ENCODE peak calls at places on chromosomes 7 and 10, in four cellular contexts. I is GM23338, S is PC-3, Z is Karpas-422. J is an unnamed sample.
A peak's percentile ranks its signal among the peaks of the same experiment; 100 is the strongest.

GRCh38 chr7:128390871-128391565 is 18.8 kb downstream of the IMPDH1 start:
- DNase-seq in Z (no peak), I (no peak), S (no peak), J (no peak)

GRCh38 chr10:58473966-58474365 is 38.7 kb upstream of the BICC1 start:
- DNase-seq in S (peak; percentile 38), Z (no peak), I (no peak), J (no peak)

GRCh38 chr7:99860281-99861127 is 16.3 kb downstream of the OR2AE1 start:
- DNase-seq in I (no peak), S (peak; percentile 74), Z (peak; percentile 30), J (no peak)

GRCh38 chr10:80538481-80539185 is 931 bp downstream of the SH2D4B start:
- DNase-seq in Z (no peak), I (no peak), S (no peak), J (no peak)

GRCh38 chr7:148110097-148110868 is 480.3 kb upstream of the C7orf33 start:
- DNase-seq in I (no peak), S (peak; percentile 22), Z (no peak), J (no peak)

GRCh38 chr10:75528392-75528791 is 97.0 kb downstream of the LRMDA start:
- DNase-seq in I (no peak), S (no peak), Z (no peak), J (no peak)

GRCh38 chr7:135481600-135481979 is 28.3 kb downstream of the CNOT4 start:
- DNase-seq in S (no peak), Z (no peak), I (no peak), J (no peak)

GRCh38 chr7:39898867-39899266 is 51.2 kb upstream of the CDK13 start:
- DNase-seq in I (no peak), Z (no peak), S (no peak), J (no peak)

GRCh38 chr7:101926265-101926664 is 108.8 kb downstream of the CUX1 start:
- DNase-seq in Z (no peak), I (no peak), S (no peak), J (no peak)

GRCh38 chr10:8240861-8241260 is 186.4 kb downstream of the GATA3 start:
- DNase-seq in S (no peak), Z (no peak), I (no peak), J (no peak)

GRCh38 chr10:42690449-42691360 is 52.3 kb upstream of the ZNF33B start:
- DNase-seq in S (peak; percentile 34), I (peak; percentile 72), Z (peak; percentile 67), J (no peak)

GRCh38 chr7:134593530-134594392 is 44.9 kb downstream of the AKR1B15 start:
- DNase-seq in I (no peak), Z (no peak), S (peak; percentile 63), J (no peak)

GRCh38 chr7:91352091-91352490 is 87.9 kb downstream of the FZD1 start:
- DNase-seq in I (no peak), Z (no peak), S (no peak), J (no peak)

GRCh38 chr10:48604408-48605263 is at the start of gene ARHGAP22:
- DNase-seq in S (peak; percentile 63), I (peak; percentile 69), Z (peak; percentile 59), J (no peak)

GRCh38 chr7:44279286-44279685 is 46.1 kb downstream of the CAMK2B start:
- DNase-seq in S (no peak), Z (no peak), I (no peak), J (no peak)
- H3K9me2 ChIP-seq in S (no peaks in the 10 kb centered on the region), Z (no peaks in the 10 kb centered on the region), I (no peaks in the 10 kb centered on the region), J (no peaks in the 10 kb centered on the region)

GRCh38 chr7:605661-606450 is 86.2 kb upstream of the PDGFA start:
- DNase-seq in S (no peak), I (no peak), Z (no peak), J (no peak)
- H3K4me1 ChIP-seq in S (no peaks in the 10 kb centered on the region), I (no peaks in the 10 kb centered on the region), Z (peaks cover 3% of the 10 kb centered on the region), J (no peaks in the 10 kb centered on the region)

GRCh38 chr7:154978045-154978444 is 24.9 kb downstream of the PAXIP1 start:
- DNase-seq in I (no peak), S (no peak), Z (no peak), J (no peak)

GRCh38 chr7:154975984-154976383 is 26.9 kb downstream of the PAXIP1 start:
- DNase-seq in Z (no peak), S (no peak), I (no peak), J (no peak)

GRCh38 chr7:154967581-154967980 is 35.3 kb downstream of the PAXIP1 start:
- DNase-seq in S (no peak), I (no peak), Z (no peak), J (no peak)

GRCh38 chr7:154968336-154969001 is 34.5 kb downstream of the PAXIP1 start:
- DNase-seq in I (no peak), S (no peak), Z (no peak), J (no peak)

GRCh38 chr7:154973381-154973780 is 29.5 kb downstream of the PAXIP1 start:
- DNase-seq in Z (no peak), I (no peak), S (no peak), J (no peak)
- H3K79me2 ChIP-seq in Z (peaks cover 84% of the 10 kb centered on the region), I (peaks cover 61% of the 10 kb centered on the region), S (no peaks in the 10 kb centered on the region), J (no peaks in the 10 kb centered on the region)

DNA sequence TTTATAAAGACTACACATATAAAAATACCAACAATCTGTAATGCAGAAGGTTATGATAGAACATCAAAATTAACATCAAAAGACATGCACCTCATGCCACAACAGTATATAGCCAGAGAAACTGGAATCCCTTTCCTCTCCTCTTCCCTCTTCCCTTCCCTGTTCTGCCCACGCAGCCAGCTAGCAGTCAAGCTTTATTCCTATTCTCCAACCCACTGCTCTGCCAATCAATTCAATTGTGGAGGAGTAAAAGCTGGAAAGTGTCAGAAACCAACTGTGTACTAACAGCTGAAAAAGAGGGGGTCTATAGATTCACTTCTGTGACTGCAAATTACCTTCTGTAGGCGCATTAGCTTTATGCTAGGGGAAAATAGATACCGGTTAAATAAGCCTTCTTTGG is 16.4 kb downstream of the ABI1 start:
- DNase-seq in I (no peak), S (no peak), Z (no peak), J (no peak)
- H3K9me2 ChIP-seq in I (no peaks in the 10 kb centered on the region), S (no peaks in the 10 kb centered on the region), Z (no peaks in the 10 kb centered on the region), J (no peaks in the 10 kb centered on the region)

GRCh38 chr10:9877978-9878377 is 1139.7 kb upstream of the CELF2 start:
- DNase-seq in Z (no peak), S (no peak), I (no peak), J (no peak)

GRCh38 chr10:9878429-9878828 is 1139.2 kb upstream of the CELF2 start:
- DNase-seq in Z (no peak), I (no peak), S (no peak), J (no peak)

GRCh38 chr10:9869777-9870176 is 1147.9 kb upstream of the CELF2 start:
- DNase-seq in Z (no peak), I (no peak), S (no peak), J (no peak)

DNA sequence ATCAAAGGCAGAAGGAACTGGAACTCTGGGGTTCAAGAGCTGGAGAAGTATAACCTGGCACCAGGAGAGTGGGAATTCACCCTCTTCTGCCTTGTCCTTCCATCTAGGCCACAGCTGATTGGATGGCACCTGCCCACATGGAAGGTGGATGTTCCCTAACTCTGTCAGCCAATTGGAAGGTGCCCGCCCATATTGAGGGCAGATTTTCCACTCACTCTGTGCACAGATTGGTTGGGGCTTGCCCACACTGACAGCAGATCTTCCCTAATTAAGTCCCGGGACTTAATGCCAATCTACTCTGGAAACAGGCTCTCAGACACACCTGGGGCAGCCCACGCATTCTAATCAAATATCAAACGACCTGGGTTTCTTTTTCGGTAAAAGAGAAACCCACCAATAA is 1142.3 kb upstream of the CELF2 start:
- DNase-seq in S (no peak), I (no peak), Z (no peak), J (no peak)
- H3K4me1 ChIP-seq in S (no peaks in the 10 kb centered on the region), I (no peaks in the 10 kb centered on the region), Z (peaks cover 45% of the 10 kb centered on the region), J (no peaks in the 10 kb centered on the region)

DNA sequence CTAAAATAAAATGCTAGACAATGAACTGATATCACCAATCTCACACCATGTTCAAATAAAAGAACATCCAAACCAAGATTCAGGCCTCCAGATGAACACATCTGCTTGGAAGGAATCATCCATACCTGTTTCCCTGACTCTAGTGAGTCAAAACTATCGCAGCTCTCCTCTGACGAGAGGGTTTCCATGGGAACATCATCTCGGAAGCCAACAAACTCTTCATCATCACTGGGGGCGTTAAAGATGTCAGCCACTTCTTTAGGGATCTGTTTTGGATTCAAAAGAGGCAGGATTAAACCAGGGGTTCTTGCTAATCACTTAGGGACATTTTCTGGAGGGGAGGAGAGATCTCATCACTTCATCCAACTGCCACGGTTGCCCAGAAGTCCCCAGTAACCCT is 29.1 kb downstream of the CDCA7L start:
- DNase-seq in I (no peak), S (no peak), Z (no peak), J (no peak)
- H3K79me2 ChIP-seq in I (peaks cover 86% of the 10 kb centered on the region), S (peaks cover 33% of the 10 kb centered on the region), Z (peaks cover 80% of the 10 kb centered on the region), J (peaks cover 75% of the 10 kb centered on the region)

DNA sequence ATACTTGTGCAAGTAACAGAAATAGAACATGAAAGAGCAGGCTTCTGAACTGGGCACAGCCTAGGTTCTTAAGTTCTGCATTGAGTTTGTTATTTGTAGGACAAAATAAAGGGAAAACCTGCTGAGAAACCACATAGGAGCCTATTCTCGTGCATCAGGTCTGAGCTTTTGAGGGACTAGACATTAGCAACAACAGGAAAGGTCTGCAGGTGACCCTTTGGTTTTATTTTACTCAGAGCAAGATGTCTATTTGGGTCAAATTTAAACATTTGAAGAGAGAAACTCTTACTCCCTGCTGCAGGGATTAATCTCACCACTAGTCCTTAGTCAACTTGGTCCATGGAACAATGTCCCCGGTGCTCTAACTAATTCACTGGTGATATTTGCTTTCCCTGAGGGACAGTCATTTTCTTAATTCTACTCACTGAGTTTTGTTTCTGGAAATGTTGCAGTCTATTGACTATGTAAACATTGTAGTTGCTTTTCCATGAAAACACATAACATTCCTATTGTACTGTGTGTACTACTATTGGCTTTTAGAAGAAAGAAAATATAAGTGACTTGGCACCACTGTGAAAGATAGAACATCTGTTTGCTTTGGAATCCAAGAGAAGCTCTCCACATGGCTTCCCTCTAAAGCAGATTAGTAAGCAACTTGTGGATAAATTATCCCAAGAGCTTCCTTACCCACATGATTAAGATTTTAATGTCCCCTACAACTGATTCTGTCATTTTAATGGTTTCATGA is 108.2 kb downstream of the CHRM2 start:
- DNase-seq in S (no peak), I (peak; percentile 8), Z (no peak), J (no peak)
- H3K9me2 ChIP-seq in S (no peaks in the 10 kb centered on the region), I (no peaks in the 10 kb centered on the region), Z (no peaks in the 10 kb centered on the region), J (no peaks in the 10 kb centered on the region)

GRCh38 chr7:3168869-3169268 is 125.2 kb upstream of the CARD11 start:
- DNase-seq in S (no peak), I (no peak), Z (no peak), J (no peak)

GRCh38 chr7:3168370-3168769 is 124.7 kb upstream of the CARD11 start:
- DNase-seq in Z (no peak), I (no peak), S (no peak), J (no peak)

GRCh38 chr7:3165681-3166580 is 122.3 kb upstream of the CARD11 start:
- DNase-seq in Z (no peak), I (no peak), S (no peak), J (no peak)

GRCh38 chr7:3162286-3162685 is 118.6 kb upstream of the CARD11 start:
- DNase-seq in Z (peak; percentile 76), S (peak; percentile 17), I (peak; percentile 65), J (peak; percentile 34)

GRCh38 chr7:3164363-3164762 is 120.7 kb upstream of the CARD11 start:
- DNase-seq in Z (no peak), I (no peak), S (no peak), J (no peak)
- H3K4me1 ChIP-seq in Z (no peaks in the 10 kb centered on the region), I (peaks cover 8% of the 10 kb centered on the region), S (no peaks in the 10 kb centered on the region), J (no peaks in the 10 kb centered on the region)

DNA sequence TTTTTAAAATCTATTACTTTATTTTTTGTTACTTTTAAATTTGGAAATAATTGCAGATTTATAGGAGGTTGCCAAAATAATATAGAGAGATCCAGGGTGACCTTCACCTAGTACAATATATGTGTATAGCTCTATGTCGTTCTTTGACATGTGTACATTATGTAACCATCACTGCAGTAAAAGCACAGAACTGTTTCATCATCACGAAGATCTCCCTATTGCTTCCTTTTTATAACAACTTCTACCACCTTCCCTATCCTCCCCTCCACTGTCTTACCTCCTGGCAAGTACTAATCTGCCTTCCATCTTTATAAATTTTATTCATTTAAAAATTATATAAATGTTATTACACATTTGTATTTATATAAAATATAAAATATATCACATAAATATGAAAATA is 251.0 kb downstream of the AUTS2 start:
- DNase-seq in S (no peak), Z (no peak), I (no peak), J (no peak)
- H3K79me2 ChIP-seq in S (no peaks in the 10 kb centered on the region), Z (no peaks in the 10 kb centered on the region), I (no peaks in the 10 kb centered on the region), J (peaks cover 51% of the 10 kb centered on the region)

J was measured in OCI-LY7.